ENCODE peak calls at places on chromosomes 16 and 17, in eight cellular contexts. B is NCI-H510A treated with DMSO at 0.1 percent for 48 hours; O is stomach; R is heart right ventricle; E is activated T-cell treated with anti-CD3 and anti-CD28 coated beads, Interleukin-2, amount 50 U/mL, for 48 hours; G is fibroblast of the conjunctiva; P is MG63; Z is sciatic nerve. W is an unnamed sample.

GRCh38 chr16:82302007-82302733 is 132.1 kb upstream of the MPHOSPH6 start:
- DNase-seq in G (no peak), B (no peak), Z (no peak), O (no peak), P (no peak), R (peak), E (no peak), W (no peak)

GRCh38 chr17:75638893-75639292 is 5.7 kb downstream of the SMIM5 start:
- DNase-seq in G (no peak), P (no peak), Z (no peak), B (no peak), R (peak), O (no peak), E (no peak), W (no peak)

GRCh38 chr17:8069587-8069860 is 18.0 kb downstream of the ALOX12B start:
- DNase-seq in Z (no peak), O (no peak), G (no peak), R (no peak), B (no peak), P (no peak), E (no peak), W (no peak)

GRCh38 chr16:6957676-6958075 is 375.0 kb upstream of the RBFOX1 start:
- DNase-seq in E (no peak), B (no peak), G (no peak), P (no peak), R (no peak), O (no peak), Z (no peak), W (no peak)

GRCh38 chr17:75704963-75705875 is 16.0 kb upstream of the ITGB4 start:
- DNase-seq in R (no peak), Z (no peak), B (no peak), E (no peak), G (no peak), O (no peak), P (no peak), W (no peak)

GRCh38 chr16:50185005-50185505 is 31.9 kb downstream of the TENT4B start:
- DNase-seq in E (no peak), Z (no peak), P (no peak), O (no peak), G (no peak), R (no peak), B (no peak), W (no peak)

GRCh38 chr17:49987681-49988441 is 7.2 kb downstream of the DLX3 start:
- DNase-seq in Z (peak), O (no peak), E (peak), R (no peak), B (peak), G (no peak), P (peak), W (peak)

GRCh38 chr16:2482181-2483107 is 7.5 kb downstream of the TBC1D24 start:
- DNase-seq in G (peak), R (no peak), E (no peak), O (no peak), P (peak), B (peak), Z (no peak), W (no peak)

GRCh38 chr17:17613708-17614114 is 22.2 kb upstream of the PEMT start:
- DNase-seq in B (peak), Z (peak), G (peak), P (peak), E (peak), O (peak), R (no peak), W (no peak)

GRCh38 chr17:16027708-16028584 is 28.3 kb downstream of the TTC19 start:
- DNase-seq in Z (no peak), R (no peak), E (peak), O (no peak), B (peak), P (peak), G (peak), W (no peak)

GRCh38 chr16:71937868-71938510 is 42.7 kb downstream of the IST1 start:
- DNase-seq in P (no peak), R (no peak), E (no peak), Z (no peak), B (no peak), O (no peak), G (no peak), W (no peak)

GRCh38 chr16:78278047-78278446 is 178.6 kb downstream of the WWOX start:
- DNase-seq in P (no peak), Z (no peak), B (no peak), G (no peak), E (no peak), R (no peak), O (no peak), W (no peak)

GRCh38 chr17:65697661-65698060 is 136.2 kb upstream of the AXIN2 start:
- DNase-seq in Z (no peak), G (no peak), E (no peak), P (no peak), O (no peak), R (no peak), B (no peak), W (no peak)

GRCh38 chr17:47257651-47258339 is 4.2 kb downstream of the ITGB3 start:
- DNase-seq in P (peak), Z (no peak), B (no peak), R (no peak), G (no peak), E (no peak), O (no peak), W (no peak)

GRCh38 chr17:10616502-10617119 is 40.5 kb downstream of the MYH3 start:
- DNase-seq in G (peak), Z (peak), O (peak), R (peak), E (peak), P (peak), B (peak), W (peak)

GRCh38 chr16:58088116-58088515 is 41.1 kb downstream of the CFAP20 start:
- DNase-seq in B (no peak), G (no peak), Z (no peak), P (no peak), O (no peak), E (no peak), R (no peak), W (no peak)

GRCh38 chr16:56609463-56609921 is 1.1 kb downstream of the MT2A start:
- DNase-seq in Z (peak), E (peak), G (peak), P (peak), R (no peak), O (peak), B (peak), W (peak)